ENCODE peak calls at places on chromosomes 5 and 9, in four cellular contexts. G is breast epithelium, E is AG09319, K is adrenal gland. D is an unnamed sample.

GRCh38 chr9:5493597-5494511 is 16.5 kb upstream of the PDCD1LG2 start:
- DNase-seq in G (no peak), K (peak), E (no peak), D (no peak)

GRCh38 chr5:141882594-141883183 is 4.5 kb upstream of the PCDH1 start:
- DNase-seq in G (no peak), E (no peak), K (no peak), D (no peak)

GRCh38 chr5:88778736-88779135 is 104.2 kb downstream of the MEF2C start:
- DNase-seq in K (no peak), G (no peak), E (no peak), D (no peak)

GRCh38 chr5:61933787-61934626 is 372.0 kb upstream of the KIF2A start:
- DNase-seq in G (no peak), E (no peak), K (peak), D (no peak)

GRCh38 chr5:87705876-87706275 is 293.1 kb upstream of the CCNH start:
- DNase-seq in K (no peak), G (no peak), E (no peak), D (no peak)

GRCh38 chr5:102450313-102450990 is 48.3 kb downstream of the SLCO6A1 start:
- DNase-seq in G (no peak), E (no peak), K (no peak), D (no peak)

GRCh38 chr5:62268792-62269191 is 37.2 kb upstream of the KIF2A start:
- DNase-seq in E (no peak), K (no peak), G (no peak), D (no peak)

GRCh38 chr5:36298546-36298945 is 3.2 kb downstream of the RANBP3L start:
- DNase-seq in E (peak), G (no peak), K (no peak), D (no peak)

GRCh38 chr9:90477535-90477934 is 165.1 kb downstream of the DIRAS2 start:
- DNase-seq in E (no peak), K (no peak), G (no peak), D (no peak)

GRCh38 chr9:26656003-26656940 is 236.3 kb downstream of the CAAP1 start:
- DNase-seq in E (no peak), K (no peak), G (no peak), D (no peak)

GRCh38 chr5:95526871-95527270 is 27.9 kb downstream of the SKIC3 start:
- DNase-seq in E (no peak), K (no peak), G (no peak), D (no peak)

GRCh38 chr9:2261421-2262103 is 246.4 kb downstream of the SMARCA2 start:
- DNase-seq in E (no peak), K (no peak), G (no peak), D (no peak)

GRCh38 chr9:105693435-105694275 is 686 bp upstream of the TMEM38B start:
- DNase-seq in K (no peak), E (no peak), G (no peak), D (no peak)

GRCh38 chr9:121498487-121499176 is 1.0 kb downstream of the GGTA1 start:
- DNase-seq in E (peak), G (no peak), K (peak), D (no peak)

GRCh38 chr9:93059097-93059959 is 827 bp downstream of the SUSD3 start:
- DNase-seq in E (no peak), K (no peak), G (no peak), D (no peak)

GRCh38 chr5:165630211-165630866 is 2124.9 kb downstream of the MAT2B start:
- DNase-seq in K (peak), G (no peak), E (no peak), D (no peak)

GRCh38 chr9:19229725-19230355 is 653 bp upstream of the DENND4C start:
- DNase-seq in G (peak), E (no peak), K (peak), D (no peak)

GRCh38 chr9:450561-450960 is 235.9 kb downstream of the DOCK8 start:
- DNase-seq in G (no peak), E (no peak), K (no peak), D (no peak)

GRCh38 chr9:132249123-132249522 is 87.3 kb downstream of the NTNG2 start:
- DNase-seq in K (no peak), E (no peak), G (peak), D (no peak)

GRCh38 chr9:35603506-35603985 is 1.5 kb upstream of the TESK1 start:
- DNase-seq in G (no peak), K (peak), E (peak), D (peak)

GRCh38 chr9:120877276-120878034 is 467 bp upstream of the PHF19 start:
- DNase-seq in K (peak), E (no peak), G (no peak), D (no peak)

GRCh38 chr9:93387791-93388190 is 63.7 kb upstream of the FAM120A start:
- DNase-seq in K (no peak), E (no peak), G (no peak), D (no peak)

GRCh38 chr5:76337949-76338589 is 65.0 kb upstream of the IQGAP2 start:
- DNase-seq in G (peak), E (no peak), K (peak), D (no peak)

GRCh38 chr9:130741831-130742449 is 48.4 kb downstream of the EXOSC2 start:
- DNase-seq in K (no peak), E (no peak), G (no peak), D (no peak)

GRCh38 chr5:172549708-172550095 is 91.4 kb upstream of the NEURL1B start:
- DNase-seq in K (no peak), G (no peak), E (no peak), D (no peak)

GRCh38 chr5:175805256-175806011 is 65.9 kb upstream of the CPLX2 start:
- DNase-seq in K (no peak), G (no peak), E (no peak), D (no peak)

GRCh38 chr5:111068208-111068607 is 3.3 kb upstream of the TSLP start:
- DNase-seq in G (no peak), E (no peak), K (no peak), D (no peak)

GRCh38 chr5:94243612-94244011 is 374.8 kb downstream of the KIAA0825 start:
- DNase-seq in K (no peak), E (no peak), G (no peak), D (no peak)

GRCh38 chr9:86730165-86730928 is 217.0 kb downstream of the GAS1 start:
- DNase-seq in G (no peak), K (no peak), E (no peak), D (no peak)

GRCh38 chr9:135334953-135335460 is 144.6 kb upstream of the PPP1R26 start:
- DNase-seq in E (no peak), K (no peak), G (no peak), D (no peak)

GRCh38 chr5:63959177-63959982 is 2.9 kb downstream of the HTR1A start:
- DNase-seq in K (no peak), G (no peak), E (no peak), D (peak)

GRCh38 chr5:118144540-118144939 is 843.8 kb downstream of the DTWD2 start:
- DNase-seq in E (no peak), K (no peak), G (no peak), D (no peak)

GRCh38 chr9:105608685-105609598 is 51.0 kb downstream of the FKTN start:
- DNase-seq in K (no peak), G (no peak), E (peak), D (no peak)

GRCh38 chr9:69719368-69719767 is 40.4 kb downstream of the PTAR1 start:
- DNase-seq in K (no peak), G (no peak), E (no peak), D (no peak)

GRCh38 chr9:84970432-84970831 is 300.9 kb downstream of the NTRK2 start:
- DNase-seq in K (no peak), G (no peak), E (no peak), D (no peak)

GRCh38 chr9:84969084-84969483 is 299.6 kb downstream of the NTRK2 start:
- DNase-seq in G (no peak), E (no peak), K (no peak), D (no peak)

GRCh38 chr9:84969736-84970135 is 300.2 kb downstream of the NTRK2 start:
- DNase-seq in G (no peak), E (no peak), K (no peak), D (no peak)

GRCh38 chr9:84966876-84967830 is 297.6 kb downstream of the NTRK2 start:
- DNase-seq in E (no peak), G (no peak), K (no peak), D (no peak)
- TF ChIP-seq CTCF in E (no peak), G (no peak), K (no peak), D (peak)

DNA sequence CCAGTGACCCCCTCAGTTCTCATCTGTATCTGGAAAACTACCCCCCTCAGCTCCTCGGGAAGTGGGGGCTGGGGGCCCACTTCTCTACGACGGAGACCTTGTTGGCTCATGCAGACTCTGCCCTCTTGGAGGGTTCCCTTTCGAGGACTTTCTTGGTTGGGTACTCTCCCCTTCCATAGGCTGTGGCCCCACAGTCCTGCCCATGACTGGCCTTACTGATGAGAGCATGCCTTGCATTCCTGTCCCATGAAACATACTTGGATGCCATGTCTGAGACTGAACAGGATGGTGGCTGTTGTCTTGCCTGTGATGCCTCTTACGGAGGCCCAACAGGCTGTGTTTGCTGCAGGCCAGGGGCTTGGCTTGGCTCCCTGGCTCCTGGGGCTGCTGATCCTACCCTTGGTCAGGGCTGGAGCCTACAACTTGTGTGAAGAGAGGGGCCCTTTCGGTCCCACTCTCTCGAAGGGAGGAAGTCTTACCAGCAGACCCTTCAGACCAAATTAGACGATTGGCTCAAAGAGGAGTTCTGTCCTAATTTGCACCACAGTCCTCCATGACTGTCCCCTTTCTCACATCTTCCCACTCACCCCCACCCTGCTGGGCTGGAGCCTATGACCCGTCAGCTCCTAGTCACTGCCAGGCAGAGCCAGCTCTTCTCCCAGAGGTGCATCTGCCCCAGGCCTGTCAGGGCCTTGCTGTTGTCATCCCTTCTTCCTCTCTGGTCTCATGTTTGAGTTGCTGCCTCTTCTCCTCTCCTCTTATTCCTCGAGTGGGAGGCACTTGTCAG is 109.9 kb downstream of the CACNA1B start:
- DNase-seq in E (no peak), G (no peak), K (no peak), D (peak)
- TF ChIP-seq CTCF in E (no peak), G (no peak), K (no peak), D (no peak)

DNA sequence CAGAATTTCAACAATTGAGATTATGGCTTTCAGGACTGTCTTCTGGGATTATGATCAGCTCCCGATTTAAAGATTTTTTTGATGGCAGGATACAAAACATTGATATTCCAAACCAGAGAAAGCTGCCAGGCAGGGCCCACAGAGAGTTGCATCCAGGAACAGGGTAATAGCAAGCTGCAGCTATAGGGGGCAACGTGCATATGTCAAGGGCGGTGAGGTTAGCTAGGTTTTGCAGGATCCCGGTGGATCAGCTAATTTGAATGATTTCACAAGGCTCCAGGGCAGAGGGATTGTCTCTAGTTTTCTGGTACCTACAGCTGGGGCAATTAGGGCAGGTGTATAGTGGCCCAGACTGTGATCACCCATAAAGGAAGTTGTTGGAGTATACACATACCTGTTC is 339.4 kb downstream of the CHSY3 start:
- DNase-seq in E (no peak), K (no peak), G (no peak), D (no peak)
- TF ChIP-seq CTCF in E (no peak), K (no peak), G (no peak), D (no peak)

GRCh38 chr5:53922508-53923498 is 362.4 kb downstream of the NDUFS4 start:
- DNase-seq in G (no peak), K (no peak), E (no peak), D (no peak)

GRCh38 chr5:53915120-53915519 is 354.7 kb downstream of the NDUFS4 start:
- DNase-seq in G (no peak), E (no peak), K (no peak), D (no peak)

GRCh38 chr5:53913941-53914340 is 353.5 kb downstream of the NDUFS4 start:
- DNase-seq in G (no peak), K (no peak), E (no peak), D (no peak)

GRCh38 chr5:53917095-53917494 is 356.7 kb downstream of the NDUFS4 start:
- DNase-seq in G (no peak), K (no peak), E (no peak), D (no peak)
- TF ChIP-seq CTCF in G (no peak), K (peak), E (peak), D (peak)

GRCh38 chr9:123820139-123820538 is 109.8 kb downstream of the DENND1A start:
- DNase-seq in E (no peak), K (no peak), G (no peak), D (no peak)

GRCh38 chr9:123828449-123828848 is 101.5 kb downstream of the DENND1A start:
- DNase-seq in G (no peak), E (no peak), K (no peak), D (no peak)

GRCh38 chr9:123823194-123823947 is 106.6 kb downstream of the DENND1A start:
- DNase-seq in E (no peak), G (no peak), K (no peak), D (no peak)

DNA sequence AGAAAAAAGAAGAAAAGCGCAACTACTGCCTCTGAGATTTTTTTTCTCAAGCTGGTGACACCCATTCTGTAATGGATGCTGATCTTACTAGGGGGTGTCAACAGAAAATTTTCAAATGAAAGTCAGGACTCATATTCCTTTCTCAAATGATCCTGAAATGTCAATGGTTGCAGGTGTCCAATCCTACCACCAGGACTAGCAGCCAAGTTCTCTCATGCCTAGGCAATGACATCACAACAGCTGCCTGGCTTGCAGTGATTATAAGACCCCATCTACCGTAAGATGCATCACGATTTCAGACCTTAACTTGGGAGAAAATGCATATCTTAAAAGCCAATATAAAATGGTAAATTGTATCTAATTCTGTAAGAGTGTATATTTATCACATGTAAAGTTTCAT is 104.6 kb downstream of the DENND1A start:
- DNase-seq in K (no peak), E (no peak), G (no peak), D (no peak)
- TF ChIP-seq CTCF in K (no peak), E (no peak), G (no peak), D (peak)

DNA sequence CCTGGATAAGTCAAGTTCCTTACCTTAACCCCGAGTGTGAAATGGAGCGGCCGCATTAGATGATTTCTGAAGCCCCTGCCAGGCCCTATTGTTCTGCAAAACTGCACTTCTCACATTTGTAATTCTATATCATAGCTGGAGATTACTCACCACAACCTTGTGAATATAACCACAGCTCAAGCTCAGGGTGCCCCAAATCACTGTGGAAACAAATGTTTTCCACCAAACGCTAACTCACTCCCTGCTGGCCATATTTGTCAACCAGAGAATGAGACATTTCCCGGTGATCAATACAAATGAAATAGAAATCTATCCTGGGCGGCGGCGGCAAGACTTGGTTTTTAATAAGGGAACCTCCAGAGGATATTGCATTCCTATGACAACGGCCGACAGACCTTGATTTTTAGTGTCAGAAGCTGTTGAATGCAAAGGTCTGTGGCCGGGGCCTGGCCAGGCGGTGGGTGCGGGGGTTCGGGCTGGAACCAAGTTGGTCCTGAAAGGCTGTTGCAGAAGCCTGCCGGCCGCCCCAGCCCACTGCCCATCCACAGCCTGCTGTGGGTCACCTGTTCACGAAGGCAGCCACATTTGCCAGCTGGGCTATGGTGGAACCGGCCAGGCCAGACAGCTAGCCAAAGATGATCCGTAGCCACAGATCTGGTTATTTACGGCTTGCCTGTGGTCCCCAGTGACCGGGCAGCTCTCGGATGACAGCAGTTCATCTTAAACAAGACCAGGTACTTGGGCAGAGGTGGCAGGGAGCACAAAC is 93.9 kb upstream of the LMX1B start:
- DNase-seq in K (no peak), E (no peak), G (no peak), D (peak)
- TF ChIP-seq CTCF in K (no peak), E (no peak), G (no peak), D (no peak)

DNA sequence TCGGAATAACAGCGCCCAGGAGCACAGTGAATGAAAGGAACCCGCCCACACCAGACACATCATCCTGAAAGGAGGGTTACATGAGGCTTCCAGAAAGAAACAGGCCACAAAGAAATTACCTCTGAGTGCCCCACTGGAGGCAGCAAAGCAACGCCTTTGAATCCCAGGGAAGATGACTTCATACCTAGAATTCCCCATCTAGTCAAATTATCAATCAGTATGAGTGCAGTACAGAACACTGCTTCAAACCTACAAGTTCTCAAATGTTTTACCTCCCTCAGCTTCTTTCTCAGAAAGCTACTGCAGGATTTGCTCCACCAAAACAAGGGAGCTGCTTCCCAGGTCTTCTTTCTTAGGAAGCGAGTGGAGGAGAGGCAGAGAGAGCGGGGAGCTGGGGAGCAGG is 87.2 kb downstream of the SEMA4D start:
- DNase-seq in E (no peak), G (no peak), K (no peak), D (no peak)
- TF ChIP-seq CTCF in E (no peak), G (no peak), K (peak), D (no peak)

D was measured in chondrocyte.